ENCODE peak calls at places on chromosome 7, in four cellular contexts. D is choroid plexus epithelial cell, P is upper lobe of right lung, Z is OCI-LY7. K is an unnamed sample.

GRCh38 chr7:47488205-47488968 is 93.5 kb downstream of the TNS3 start:
- DNase-seq in Z (no peak), D (no peak), P (no peak), K (no peak)

GRCh38 chr7:116526897-116527296 is 2.1 kb downstream of the CAV1 start:
- DNase-seq in P (no peak), Z (no peak), D (no peak), K (peak)

GRCh38 chr7:64875258-64875657 is 27.8 kb upstream of the ZNF273 start:
- DNase-seq in D (no peak), P (no peak), Z (no peak), K (no peak)

GRCh38 chr7:130884437-130885417 is 150.7 kb upstream of the KLF14 start:
- DNase-seq in Z (no peak), D (peak), P (no peak), K (no peak)

GRCh38 chr7:83362786-83363185 is 200.1 kb upstream of the PCLO start:
- DNase-seq in D (peak), P (no peak), Z (no peak), K (no peak)

GRCh38 chr7:46710927-46711326 is 789.9 kb upstream of the IGFBP3 start:
- DNase-seq in P (no peak), D (peak), Z (no peak), K (no peak)

GRCh38 chr7:76209310-76209709 is 7.6 kb downstream of the SRRM3 start:
- DNase-seq in P (no peak), D (no peak), Z (no peak), K (no peak)

GRCh38 chr7:50580053-50580452 is 14.8 kb upstream of the DDC start:
- DNase-seq in Z (no peak), P (no peak), D (no peak), K (no peak)

GRCh38 chr7:70098133-70098561 is 499.9 kb downstream of the AUTS2 start:
- DNase-seq in Z (no peak), P (no peak), D (no peak), K (no peak)

GRCh38 chr7:12571691-12572090 is 1.2 kb downstream of the SCIN start:
- DNase-seq in P (no peak), D (no peak), Z (no peak), K (no peak)

GRCh38 chr7:47651355-47652317 is 69.7 kb upstream of the TNS3 start:
- DNase-seq in P (no peak), D (peak), Z (no peak), K (no peak)

GRCh38 chr7:103031781-103032180 is 42.8 kb downstream of the FBXL13 start:
- DNase-seq in D (no peak), Z (no peak), P (no peak), K (no peak)

GRCh38 chr7:42338231-42339222 is 101.5 kb upstream of the GLI3 start:
- DNase-seq in Z (no peak), P (no peak), D (no peak), K (no peak)

GRCh38 chr7:159141159-159141558 is 3.5 kb downstream of the VIPR2 start:
- DNase-seq in P (no peak), D (no peak), Z (no peak), K (no peak)

GRCh38 chr7:5824297-5824610 is 42.8 kb upstream of the RNF216 start:
- DNase-seq in D (no peak), Z (no peak), P (no peak), K (no peak)

GRCh38 chr7:111678281-111678680 is 116.0 kb upstream of the IMMP2L start:
- DNase-seq in D (peak), Z (no peak), P (no peak), K (no peak)

GRCh38 chr7:102069913-102070629 is 216.6 kb upstream of the SH2B2 start:
- DNase-seq in D (no peak), P (no peak), Z (no peak), K (no peak)

GRCh38 chr7:141478845-141479244 is 72.4 kb upstream of the AGK start:
- DNase-seq in P (no peak), Z (no peak), D (no peak), K (no peak)

GRCh38 chr7:40701836-40702551 is 567.2 kb downstream of the SUGCT start:
- DNase-seq in Z (no peak), P (no peak), D (no peak), K (no peak)

GRCh38 chr7:12436126-12436525 is 32.5 kb upstream of the VWDE start:
- DNase-seq in P (no peak), D (no peak), Z (no peak), K (no peak)

GRCh38 chr7:104956753-104957450 is 57.1 kb upstream of the KMT2E start:
- DNase-seq in P (no peak), D (peak), Z (no peak), K (peak)

GRCh38 chr7:28560771-28561170 is 148.5 kb downstream of the CREB5 start:
- DNase-seq in D (no peak), P (no peak), Z (no peak), K (no peak)

GRCh38 chr7:121282129-121282528 is 46.7 kb upstream of the WNT16 start:
- DNase-seq in P (no peak), D (no peak), Z (no peak), K (no peak)

GRCh38 chr7:116273283-116273917 is 63.1 kb downstream of the TES start:
- DNase-seq in D (no peak), Z (no peak), P (no peak), K (no peak)

GRCh38 chr7:36291387-36292316 is 98.0 kb upstream of the ANLN start:
- DNase-seq in Z (peak), P (peak), D (peak), K (peak)

GRCh38 chr7:123888192-123888591 is 36.8 kb upstream of the SPAM1 start:
- DNase-seq in P (no peak), Z (no peak), D (no peak), K (no peak)

GRCh38 chr7:94393251-94393758 is 1.4 kb upstream of the COL1A2 start:
- DNase-seq in D (peak), P (no peak), Z (no peak), K (no peak)

GRCh38 chr7:101853684-101854083 is 36.3 kb downstream of the CUX1 start:
- DNase-seq in D (no peak), Z (peak), P (no peak), K (no peak)

GRCh38 chr7:101535333-101535732 is 93.8 kb downstream of the MYL10 start:
- DNase-seq in D (no peak), Z (no peak), P (no peak), K (no peak)

GRCh38 chr7:33186187-33186586 is 56.8 kb downstream of the BBS9 start:
- DNase-seq in P (no peak), Z (no peak), D (peak), K (no peak)

GRCh38 chr7:129989466-129989865 is 36.7 kb upstream of the UBE2H start:
- DNase-seq in D (no peak), P (no peak), Z (no peak), K (peak)

GRCh38 chr7:158473238-158473637 is 114.4 kb downstream of the PTPRN2 start:
- DNase-seq in P (peak), D (peak), Z (no peak), K (no peak)

GRCh38 chr7:133095119-133095671 is 13.3 kb upstream of the CHCHD3 start:
- DNase-seq in Z (no peak), P (no peak), D (no peak), K (no peak)

GRCh38 chr7:34269084-34269483 is 363.7 kb downstream of the BMPER start:
- DNase-seq in P (no peak), Z (no peak), D (no peak), K (no peak)

GRCh38 chr7:131159961-131160361 is 167.7 kb upstream of the MKLN1 start:
- DNase-seq in Z (no peak), P (no peak), D (peak), K (no peak)

GRCh38 chr7:98423043-98423442 is 22.2 kb upstream of the BAIAP2L1 start:
- DNase-seq in Z (peak), P (no peak), D (peak), K (no peak)

GRCh38 chr7:98420966-98421612 is 20.2 kb upstream of the BAIAP2L1 start:
- DNase-seq in D (peak), P (peak), Z (peak), K (peak)

GRCh38 chr7:98418636-98419315 is 17.9 kb upstream of the BAIAP2L1 start:
- DNase-seq in Z (no peak), P (no peak), D (peak), K (no peak)

GRCh38 chr7:98414205-98414900 is 13.5 kb upstream of the BAIAP2L1 start:
- DNase-seq in P (no peak), Z (no peak), D (no peak), K (no peak)

GRCh38 chr7:98418271-98418635 is 17.4 kb upstream of the BAIAP2L1 start:
- DNase-seq in Z (no peak), P (no peak), D (peak), K (no peak)
- TF ChIP-seq CTCF in Z (no peak), P (no peak), D (no peak), K (no peak)

DNA sequence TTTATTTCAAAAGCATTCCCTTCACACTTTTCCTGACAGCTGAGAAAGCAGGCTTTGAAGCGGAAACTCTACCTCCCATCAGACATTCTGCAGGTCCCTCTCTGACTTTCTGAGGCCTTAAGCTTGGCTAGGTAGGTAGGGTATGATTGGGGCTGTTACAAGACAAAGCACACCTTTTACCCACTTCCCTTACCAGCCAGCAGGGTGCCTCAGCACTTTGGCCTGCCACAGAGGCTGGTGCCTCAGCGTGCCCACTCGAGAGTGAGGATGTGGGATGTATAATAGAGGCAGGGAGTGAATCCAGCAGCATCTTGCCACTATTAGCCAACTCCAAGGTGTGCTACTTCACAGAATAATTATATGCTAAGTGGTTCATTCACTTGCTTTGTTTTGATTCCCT is 70.3 kb upstream of the PDE1C start:
- DNase-seq in Z (no peak), D (no peak), P (no peak), K (no peak)
- TF ChIP-seq CTCF in Z (no peak), D (no peak), P (no peak), K (no peak)

GRCh38 chr7:144854839-144855424 is 19.1 kb upstream of the TPK1 start:
- DNase-seq in P (no peak), D (peak), Z (peak), K (no peak)
- TF ChIP-seq CTCF in P (peak), D (peak), Z (peak), K (peak)

DNA sequence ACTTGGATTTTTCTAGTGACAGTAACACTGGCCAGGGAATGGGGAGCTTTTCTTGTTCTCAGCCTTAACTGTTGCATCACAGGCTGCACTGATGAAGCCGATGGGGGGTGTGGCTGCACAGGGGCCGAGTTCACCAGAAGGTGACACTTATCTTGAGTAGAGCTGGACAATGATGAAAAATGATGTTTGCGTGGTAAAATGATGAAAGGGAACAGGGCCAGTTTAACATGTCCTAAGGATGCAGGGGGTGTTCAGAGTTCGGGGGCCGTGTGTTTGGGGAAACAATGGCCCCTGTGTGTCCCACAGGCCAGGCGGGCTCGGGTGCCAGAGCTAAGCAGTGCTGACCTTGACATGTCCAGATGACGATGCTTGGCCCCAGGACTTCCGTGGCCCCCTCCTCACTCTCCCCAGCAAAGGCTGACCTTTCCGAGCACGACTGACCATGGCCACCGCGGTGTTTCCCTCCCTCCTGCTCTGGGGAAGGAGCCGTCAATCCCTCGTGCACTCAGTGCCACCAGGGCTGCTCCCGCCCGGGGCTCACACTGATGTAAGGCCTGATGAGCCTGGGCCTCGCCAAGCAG is 21.8 kb downstream of the MNX1 start:
- DNase-seq in D (no peak), Z (no peak), P (no peak), K (no peak)
- TF ChIP-seq CTCF in D (no peak), Z (no peak), P (no peak), K (no peak)

GRCh38 chr7:100271716-100272537 is 35.6 kb upstream of the SPDYE3 start:
- DNase-seq in P (peak), Z (peak), D (peak), K (peak)
- TF ChIP-seq CTCF in P (peak), Z (peak), D (peak), K (no peak)

GRCh38 chr7:107220356-107220755 is 51.6 kb downstream of the HBP1 start:
- DNase-seq in P (no peak), D (no peak), Z (no peak), K (no peak)
- TF ChIP-seq CTCF in P (no peak), D (no peak), Z (no peak), K (no peak)